ENCODE peak calls at places on chromosomes 13 and 19, in five cellular contexts. I, A, P, Q and M are unnamed samples.

GRCh38 chr13:112638157-112638750 is 50.3 kb upstream of the TUBGCP3 start:
- DNase-seq in P (no peak), I (no peak), Q (no peak), A (no peak), M (no peak)

GRCh38 chr13:99978781-99979452 is 2.7 kb upstream of the ZIC2 start:
- DNase-seq in A (no peak), I (no peak), P (no peak), Q (no peak), M (no peak)

GRCh38 chr13:90352763-90353162 is 994.7 kb upstream of the MIR17HG start:
- DNase-seq in P (no peak), A (no peak), I (no peak), Q (no peak), M (no peak)

GRCh38 chr19:35828694-35829301 is 16.2 kb upstream of the PRODH2 start:
- DNase-seq in A (peak), I (peak), Q (peak), P (peak), M (peak)

GRCh38 chr13:34201050-34201913 is 383.3 kb downstream of the RFC3 start:
- DNase-seq in A (no peak), Q (peak), I (peak), P (no peak), M (no peak)

GRCh38 chr13:43776680-43777079 is 10.1 kb downstream of the ENOX1 start:
- DNase-seq in Q (no peak), A (no peak), I (no peak), P (no peak), M (no peak)

GRCh38 chr13:87259479-87260083 is 411.6 kb upstream of the SLITRK5 start:
- DNase-seq in I (no peak), P (no peak), A (no peak), Q (no peak), M (no peak)

GRCh38 chr19:51691122-51692064 is 1.7 kb upstream of the SPACA6 start:
- DNase-seq in P (no peak), I (peak), Q (peak), A (no peak), M (no peak)